ENCODE peak calls at places on chromosomes 11 and 22, in nine cellular contexts. One of them, this sample, is unnamed.

GRCh38 chr22:26619510-26619909 is 1.7 kb upstream of the CRYBB1 start:
- DNase-seq in ovary: no peak
- DNase-seq in testis: no peak
- DNase-seq in body of pancreas: no peak
- DNase-seq in IMR-90: no peak
- DNase-seq in choroid plexus epithelial cell: no peak
- DNase-seq in kidney: no peak
- DNase-seq in fibroblast of the aortic adventitia: no peak
- DNase-seq in GM12865: no peak
- DNase-seq in this sample: no peak

GRCh38 chr11:10294289-10294953 is 402 bp upstream of the SBF2 start:
- DNase-seq in IMR-90: peak; percentile 87
- DNase-seq in body of pancreas: peak; percentile 36
- DNase-seq in choroid plexus epithelial cell: peak; percentile 86
- DNase-seq in GM12865: no peak
- DNase-seq in testis: peak; percentile 48
- DNase-seq in ovary: peak; percentile 88
- DNase-seq in fibroblast of the aortic adventitia: peak; percentile 64
- DNase-seq in kidney: peak; percentile 85
- DNase-seq in this sample: peak; percentile 62

GRCh38 chr22:35648066-35649025 is at the start of gene APOL6:
- DNase-seq in body of pancreas: peak; percentile 26
- DNase-seq in GM12865: peak; percentile 80
- DNase-seq in ovary: peak; percentile 56
- DNase-seq in kidney: no peak
- DNase-seq in IMR-90: peak; percentile 76
- DNase-seq in testis: peak; percentile 47
- DNase-seq in fibroblast of the aortic adventitia: peak; percentile 79
- DNase-seq in choroid plexus epithelial cell: peak; percentile 90
- DNase-seq in this sample: peak; percentile 70

GRCh38 chr22:29072979-29073617 is at the start of gene KREMEN1:
- DNase-seq in IMR-90: no peak
- DNase-seq in body of pancreas: peak; percentile 20
- DNase-seq in fibroblast of the aortic adventitia: no peak
- DNase-seq in choroid plexus epithelial cell: no peak
- DNase-seq in ovary: peak; percentile 68
- DNase-seq in testis: no peak
- DNase-seq in GM12865: no peak
- DNase-seq in kidney: peak; percentile 88
- DNase-seq in this sample: no peak

GRCh38 chr11:534197-534591 is 1.2 kb downstream of the HRAS start:
- DNase-seq in fibroblast of the aortic adventitia: no peak
- DNase-seq in GM12865: no peak
- DNase-seq in ovary: no peak
- DNase-seq in choroid plexus epithelial cell: no peak
- DNase-seq in kidney: no peak
- DNase-seq in body of pancreas: peak; percentile 11
- DNase-seq in testis: no peak
- DNase-seq in IMR-90: no peak
- DNase-seq in this sample: no peak

GRCh38 chr11:61602775-61603569 is 22.1 kb upstream of the SYT7 start:
- DNase-seq in GM12865: no peak
- DNase-seq in ovary: peak; percentile 88
- DNase-seq in choroid plexus epithelial cell: peak; percentile 85
- DNase-seq in IMR-90: peak; percentile 96
- DNase-seq in testis: peak; percentile 70
- DNase-seq in fibroblast of the aortic adventitia: peak; percentile 98
- DNase-seq in body of pancreas: peak; percentile 76
- DNase-seq in kidney: peak; percentile 94
- DNase-seq in this sample: peak; percentile 89

GRCh38 chr11:62830904-62831519 is 839 bp downstream of the STX5 start:
- DNase-seq in kidney: peak; percentile 81
- DNase-seq in body of pancreas: peak; percentile 19
- DNase-seq in testis: no peak
- DNase-seq in choroid plexus epithelial cell: no peak
- DNase-seq in fibroblast of the aortic adventitia: no peak
- DNase-seq in ovary: no peak
- DNase-seq in GM12865: peak; percentile 28
- DNase-seq in IMR-90: no peak
- DNase-seq in this sample: no peak

GRCh38 chr22:38314140-38314991 is 2.9 kb downstream of the CSNK1E start:
- DNase-seq in GM12865: peak; percentile 55
- DNase-seq in body of pancreas: no peak
- DNase-seq in kidney: no peak
- DNase-seq in choroid plexus epithelial cell: peak; percentile 51
- DNase-seq in IMR-90: peak; percentile 75
- DNase-seq in fibroblast of the aortic adventitia: peak; percentile 39
- DNase-seq in ovary: peak; percentile 58
- DNase-seq in testis: no peak
- DNase-seq in this sample: peak; percentile 60

GRCh38 chr11:72781313-72782080 is 12.3 kb downstream of the STARD10 start:
- DNase-seq in body of pancreas: peak; percentile 60
- DNase-seq in choroid plexus epithelial cell: no peak
- DNase-seq in GM12865: peak; percentile 43
- DNase-seq in ovary: peak; percentile 59
- DNase-seq in fibroblast of the aortic adventitia: no peak
- DNase-seq in kidney: peak; percentile 86
- DNase-seq in IMR-90: no peak
- DNase-seq in testis: peak; percentile 48
- DNase-seq in this sample: no peak

GRCh38 chr11:16817321-16817720 is 78.9 kb downstream of the C11orf58 start:
- DNase-seq in testis: no peak
- DNase-seq in GM12865: no peak
- DNase-seq in IMR-90: no peak
- DNase-seq in body of pancreas: no peak
- DNase-seq in ovary: no peak
- DNase-seq in choroid plexus epithelial cell: no peak
- DNase-seq in fibroblast of the aortic adventitia: no peak
- DNase-seq in kidney: no peak
- DNase-seq in this sample: no peak

GRCh38 chr11:117842131-117842941 is 17.8 kb upstream of the FXYD2 start:
- DNase-seq in fibroblast of the aortic adventitia: no peak
- DNase-seq in ovary: no peak
- DNase-seq in kidney: peak; percentile 66
- DNase-seq in IMR-90: no peak
- DNase-seq in body of pancreas: no peak
- DNase-seq in GM12865: peak; percentile 14
- DNase-seq in testis: peak; percentile 47
- DNase-seq in choroid plexus epithelial cell: no peak
- DNase-seq in this sample: no peak

GRCh38 chr22:33210129-33210784 is 152.1 kb upstream of the SYN3 start:
- DNase-seq in GM12865: peak; percentile 74
- DNase-seq in testis: peak; percentile 25
- DNase-seq in ovary: no peak
- DNase-seq in IMR-90: peak; percentile 9
- DNase-seq in body of pancreas: peak; percentile 22
- DNase-seq in kidney: no peak
- DNase-seq in fibroblast of the aortic adventitia: peak; percentile 39
- DNase-seq in choroid plexus epithelial cell: peak; percentile 51
- DNase-seq in this sample: peak; percentile 4

GRCh38 chr11:41377709-41378394 is 81.6 kb downstream of the LRRC4C start:
- DNase-seq in testis: no peak
- DNase-seq in kidney: no peak
- DNase-seq in ovary: no peak
- DNase-seq in GM12865: no peak
- DNase-seq in body of pancreas: peak; percentile 14
- DNase-seq in choroid plexus epithelial cell: no peak
- DNase-seq in fibroblast of the aortic adventitia: no peak
- DNase-seq in IMR-90: no peak
- DNase-seq in this sample: no peak
- H3K4me3 ChIP-seq in testis: no peak overlapping the region
- H3K4me3 ChIP-seq in kidney: peak overlapping the region; percentile 6
- H3K4me3 ChIP-seq in ovary: no peak overlapping the region
- H3K4me3 ChIP-seq in GM12865: no peak overlapping the region
- H3K4me3 ChIP-seq in body of pancreas: no peak overlapping the region
- H3K4me3 ChIP-seq in choroid plexus epithelial cell: no peak overlapping the region
- H3K4me3 ChIP-seq in fibroblast of the aortic adventitia: no peak overlapping the region
- H3K4me3 ChIP-seq in IMR-90: no peak overlapping the region
- H3K4me3 ChIP-seq in this sample: no peak overlapping the region

GRCh38 chr22:42863349-42863911 is 6.4 kb upstream of the ARFGAP3 start:
- DNase-seq in ovary: no peak
- DNase-seq in GM12865: peak; percentile 43
- DNase-seq in fibroblast of the aortic adventitia: peak; percentile 74
- DNase-seq in body of pancreas: no peak
- DNase-seq in choroid plexus epithelial cell: peak; percentile 95
- DNase-seq in testis: no peak
- DNase-seq in kidney: no peak
- DNase-seq in IMR-90: peak; percentile 88
- DNase-seq in this sample: peak; percentile 95
- TF ChIP-seq CTCF in ovary: no peak
- TF ChIP-seq CTCF in GM12865: no peak
- TF ChIP-seq CTCF in fibroblast of the aortic adventitia: no peak
- TF ChIP-seq CTCF in body of pancreas: no peak
- TF ChIP-seq CTCF in choroid plexus epithelial cell: no peak
- TF ChIP-seq CTCF in testis: no peak
- TF ChIP-seq CTCF in kidney: no peak
- TF ChIP-seq CTCF in IMR-90: no peak
- TF ChIP-seq CTCF in this sample: no peak

GRCh38 chr11:71198141-71198822 is 54.1 kb downstream of the SHANK2 start:
- DNase-seq in GM12865: no peak
- DNase-seq in body of pancreas: no peak
- DNase-seq in choroid plexus epithelial cell: no peak
- DNase-seq in fibroblast of the aortic adventitia: no peak
- DNase-seq in IMR-90: no peak
- DNase-seq in testis: no peak
- DNase-seq in ovary: no peak
- DNase-seq in kidney: peak; percentile 56
- DNase-seq in this sample: no peak
- H3K4me3 ChIP-seq in GM12865: no peak overlapping the region
- H3K4me3 ChIP-seq in body of pancreas: no peak overlapping the region
- H3K4me3 ChIP-seq in choroid plexus epithelial cell: no peak overlapping the region
- H3K4me3 ChIP-seq in fibroblast of the aortic adventitia: no peak overlapping the region
- H3K4me3 ChIP-seq in IMR-90: no peak overlapping the region
- H3K4me3 ChIP-seq in testis: no peak overlapping the region
- H3K4me3 ChIP-seq in ovary: no peak overlapping the region
- H3K4me3 ChIP-seq in kidney: no peak overlapping the region
- H3K4me3 ChIP-seq in this sample: no peak overlapping the region

DNA sequence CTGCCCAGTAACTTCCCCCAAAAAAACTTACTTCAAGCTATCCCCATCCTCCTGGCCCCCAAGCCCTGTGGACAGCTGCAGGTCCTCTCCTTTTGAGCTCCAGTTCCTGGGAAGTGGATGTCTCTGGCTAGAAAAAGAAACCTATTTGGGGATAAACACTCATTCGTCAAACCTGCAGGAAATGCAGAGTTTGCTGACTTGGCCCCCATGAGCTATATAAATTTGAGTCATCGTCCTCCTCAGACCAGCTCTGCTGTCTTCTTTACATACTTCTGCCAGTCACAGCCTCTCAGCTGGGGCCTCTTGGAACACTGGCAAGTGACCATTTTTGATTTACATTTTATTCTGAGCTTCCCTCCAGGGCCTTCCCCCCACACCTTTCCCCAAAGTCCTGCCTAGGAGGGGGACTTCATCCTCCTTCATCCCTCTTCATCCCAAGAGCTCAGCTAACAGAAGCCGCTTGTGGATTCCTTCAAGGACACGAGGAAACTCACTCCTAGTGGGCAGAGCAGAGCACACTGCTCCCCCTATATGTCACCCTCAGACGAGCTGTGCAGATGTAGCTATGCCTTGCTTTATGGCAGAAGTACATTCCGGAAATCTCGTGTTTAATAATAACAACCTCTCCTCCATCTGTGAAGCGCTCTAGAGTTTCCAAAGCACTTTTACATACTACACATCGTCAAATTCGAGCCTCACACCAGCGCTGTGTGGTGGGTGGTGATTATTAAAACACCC is 131.8 kb downstream of the FEZ1 start:
- DNase-seq in IMR-90: peak; percentile 81
- DNase-seq in testis: no peak
- DNase-seq in body of pancreas: no peak
- DNase-seq in GM12865: no peak
- DNase-seq in ovary: no peak
- DNase-seq in choroid plexus epithelial cell: peak; percentile 48
- DNase-seq in kidney: no peak
- DNase-seq in fibroblast of the aortic adventitia: peak; percentile 33
- DNase-seq in this sample: peak; percentile 53
- TF ChIP-seq CTCF in IMR-90: peak; percentile 15
- TF ChIP-seq CTCF in testis: no peak
- TF ChIP-seq CTCF in body of pancreas: no peak
- TF ChIP-seq CTCF in GM12865: no peak
- TF ChIP-seq CTCF in ovary: no peak
- TF ChIP-seq CTCF in choroid plexus epithelial cell: peak; percentile 43
- TF ChIP-seq CTCF in kidney: no peak
- TF ChIP-seq CTCF in fibroblast of the aortic adventitia: peak; percentile 10
- TF ChIP-seq CTCF in this sample: peak; percentile 21

GRCh38 chr11:60485987-60486386 is 6.6 kb upstream of the MS4A12 start:
- DNase-seq in GM12865: peak; percentile 94
- DNase-seq in body of pancreas: peak; percentile 53
- DNase-seq in fibroblast of the aortic adventitia: no peak
- DNase-seq in IMR-90: no peak
- DNase-seq in choroid plexus epithelial cell: no peak
- DNase-seq in kidney: no peak
- DNase-seq in testis: no peak
- DNase-seq in ovary: no peak
- DNase-seq in this sample: no peak

GRCh38 chr11:60477035-60477445 is 15.5 kb upstream of the MS4A12 start:
- DNase-seq in testis: no peak
- DNase-seq in ovary: no peak
- DNase-seq in kidney: no peak
- DNase-seq in choroid plexus epithelial cell: no peak
- DNase-seq in IMR-90: no peak
- DNase-seq in fibroblast of the aortic adventitia: no peak
- DNase-seq in body of pancreas: no peak
- DNase-seq in GM12865: peak; percentile 79
- DNase-seq in this sample: no peak

GRCh38 chr11:60482361-60482760 is 10.2 kb upstream of the MS4A12 start:
- DNase-seq in GM12865: peak; percentile 65
- DNase-seq in ovary: no peak
- DNase-seq in body of pancreas: no peak
- DNase-seq in choroid plexus epithelial cell: no peak
- DNase-seq in fibroblast of the aortic adventitia: no peak
- DNase-seq in IMR-90: no peak
- DNase-seq in testis: no peak
- DNase-seq in kidney: no peak
- DNase-seq in this sample: no peak
- H3K4me3 ChIP-seq in GM12865: peak overlapping the region; percentile 18
- H3K4me3 ChIP-seq in ovary: no peak overlapping the region
- H3K4me3 ChIP-seq in body of pancreas: no peak overlapping the region
- H3K4me3 ChIP-seq in choroid plexus epithelial cell: no peak overlapping the region
- H3K4me3 ChIP-seq in fibroblast of the aortic adventitia: no peak overlapping the region
- H3K4me3 ChIP-seq in IMR-90: no peak overlapping the region
- H3K4me3 ChIP-seq in testis: no peak overlapping the region
- H3K4me3 ChIP-seq in kidney: no peak overlapping the region
- H3K4me3 ChIP-seq in this sample: no peak overlapping the region